ENCODE peak calls at places on chromosomes 1 and 21, in five cellular contexts. One of them, this sample, is unnamed.

GRCh38 chr1:92317836-92318493 is 19.1 kb downstream of the RPAP2 start:
- DNase-seq in cerebellum: no peak
- DNase-seq in naive B cell: no peak
- DNase-seq in KG1: no peak
- DNase-seq in nephron progenitor cell: no peak
- DNase-seq in this sample: no peak

GRCh38 chr21:45880097-45881068 is 101.2 kb upstream of the COL6A1 start:
- DNase-seq in cerebellum: no peak
- DNase-seq in naive B cell: peak
- DNase-seq in KG1: peak
- DNase-seq in nephron progenitor cell: peak
- DNase-seq in this sample: peak

GRCh38 chr1:208219659-208220282 is 24.4 kb downstream of the PLXNA2 start:
- DNase-seq in cerebellum: no peak
- DNase-seq in naive B cell: no peak
- DNase-seq in KG1: peak
- DNase-seq in nephron progenitor cell: no peak
- DNase-seq in this sample: no peak

GRCh38 chr21:8989261-8989882 is 1532.0 kb upstream of the TPTE start:
- DNase-seq in cerebellum: no peak
- DNase-seq in naive B cell: no peak
- DNase-seq in KG1: no peak
- DNase-seq in nephron progenitor cell: no peak
- DNase-seq in this sample: no peak

GRCh38 chr1:9721606-9722377 is 70.3 kb downstream of the PIK3CD start:
- DNase-seq in cerebellum: peak
- DNase-seq in naive B cell: peak
- DNase-seq in KG1: no peak
- DNase-seq in nephron progenitor cell: peak
- DNase-seq in this sample: no peak

GRCh38 chr21:32371913-32372314 is 20.9 kb downstream of the URB1 start:
- DNase-seq in cerebellum: no peak
- DNase-seq in naive B cell: no peak
- DNase-seq in KG1: no peak
- DNase-seq in nephron progenitor cell: no peak
- DNase-seq in this sample: no peak

GRCh38 chr1:219480011-219480410 is 132.9 kb downstream of the ZC3H11B start:
- DNase-seq in cerebellum: no peak
- DNase-seq in naive B cell: no peak
- DNase-seq in KG1: no peak
- DNase-seq in nephron progenitor cell: no peak
- DNase-seq in this sample: no peak

GRCh38 chr1:181089017-181089776 is 697 bp downstream of the IER5 start:
- DNase-seq in cerebellum: peak
- DNase-seq in naive B cell: no peak
- DNase-seq in KG1: no peak
- DNase-seq in nephron progenitor cell: peak
- DNase-seq in this sample: no peak

GRCh38 chr1:36731226-36732037 is 248.7 kb upstream of the CSF3R start:
- DNase-seq in cerebellum: no peak
- DNase-seq in naive B cell: no peak
- DNase-seq in KG1: no peak
- DNase-seq in nephron progenitor cell: no peak
- DNase-seq in this sample: no peak

This sample was measured in head of caudate nucleus.